ENCODE peak calls at places on chromosomes 12 and 14, in nine cellular contexts. F is glomerular endothelial cell; A is NCI-H524; P is activated CD4-positive, alpha-beta T cell treated with anti-CD3 and anti-CD28 coated beads for 4 hours; K is myocyte; R is IMR-90; E is adipocyte; U is MV-4-11; X is stimulated activated CD4-positive, alpha-beta T cell treated with anti-CD3 and anti-CD28 coated beads, Interleukin-12 subunit alpha, Interleukin-12 subunit beta, amount 100 ng/mL, for 4 hours. V is an unnamed sample.

GRCh38 chr12:95548539-95549391 is 2.5 kb downstream of the USP44 start:
- DNase-seq in X (peak), A (peak), P (peak), F (no peak), R (peak), U (no peak), E (peak), K (no peak), V (peak)

GRCh38 chr12:52956987-52957386 is 8.1 kb downstream of the KRT18 start:
- DNase-seq in P (no peak), A (peak), U (no peak), X (no peak), F (no peak), R (peak), E (no peak), K (no peak), V (no peak)

GRCh38 chr14:105927661-105928060 is 401.3 kb downstream of the TMEM121 start:
- DNase-seq in P (no peak), A (no peak), R (no peak), F (no peak), U (no peak), K (no peak), X (no peak), E (no peak), V (no peak)

GRCh38 chr14:33402604-33403003 is 463.9 kb downstream of the NPAS3 start:
- DNase-seq in E (no peak), A (no peak), K (no peak), U (no peak), R (no peak), X (no peak), F (no peak), P (no peak), V (no peak)

GRCh38 chr12:95118788-95119179 is 45.4 kb upstream of the NR2C1 start:
- DNase-seq in A (no peak), K (peak), X (no peak), F (peak), U (no peak), P (no peak), R (peak), E (peak), V (no peak)

GRCh38 chr14:20427231-20428009 is 8.5 kb downstream of the KLHL33 start:
- DNase-seq in U (peak), P (no peak), E (peak), X (no peak), A (no peak), R (peak), K (peak), F (no peak), V (no peak)

GRCh38 chr14:65282909-65283253 is 129.6 kb upstream of the FUT8 start:
- DNase-seq in P (no peak), F (no peak), A (no peak), U (no peak), K (no peak), E (no peak), X (no peak), R (no peak), V (no peak)

GRCh38 chr12:4392223-4392742 is 12.8 kb upstream of the FGF23 start:
- DNase-seq in P (no peak), E (no peak), F (no peak), X (no peak), A (no peak), K (no peak), R (no peak), U (no peak), V (no peak)

GRCh38 chr12:124411291-124411878 is 116.5 kb downstream of the RFLNA start:
- DNase-seq in U (no peak), A (no peak), F (no peak), E (peak), P (no peak), R (peak), X (no peak), K (peak), V (peak)

GRCh38 chr12:82413994-82414393 is 55.7 kb downstream of the METTL25 start:
- DNase-seq in E (peak), U (no peak), R (peak), X (no peak), F (no peak), A (no peak), K (peak), P (no peak), V (no peak)

GRCh38 chr12:55850893-55851292 is 8.2 kb upstream of the MMP19 start:
- DNase-seq in X (no peak), E (peak), A (no peak), F (no peak), K (no peak), P (no peak), R (peak), U (no peak), V (no peak)

GRCh38 chr14:100236873-100237272 is 2.1 kb upstream of the YY1 start:
- DNase-seq in A (no peak), K (no peak), P (no peak), F (no peak), U (peak), R (no peak), X (no peak), E (no peak), V (no peak)

GRCh38 chr12:131509706-131510105 is 201.2 kb upstream of the SFSWAP start:
- DNase-seq in F (no peak), P (no peak), X (no peak), E (no peak), K (no peak), R (no peak), A (peak), U (no peak), V (no peak)

GRCh38 chr14:105532735-105533141 is 6.4 kb downstream of the TMEM121 start:
- DNase-seq in R (no peak), A (no peak), X (no peak), K (peak), F (no peak), E (peak), P (no peak), U (peak), V (no peak)

GRCh38 chr14:90091393-90091792 is 29.6 kb downstream of the KCNK13 start:
- DNase-seq in U (no peak), P (no peak), R (peak), F (no peak), E (peak), A (no peak), K (peak), X (no peak), V (no peak)

GRCh38 chr12:51270847-51271518 is 768 bp upstream of the SMAGP start:
- DNase-seq in F (no peak), X (no peak), P (no peak), E (peak), U (peak), A (no peak), K (peak), R (peak), V (no peak)

GRCh38 chr12:64946132-64946829 is 121.8 kb downstream of the TBC1D30 start:
- DNase-seq in P (no peak), K (no peak), U (no peak), E (no peak), A (no peak), R (peak), F (peak), X (no peak), V (peak)

GRCh38 chr12:122243965-122244364 is 18.1 kb upstream of the DIABLO start:
- DNase-seq in F (no peak), E (no peak), A (no peak), K (no peak), U (no peak), P (no peak), R (no peak), X (no peak), V (no peak)